ENCODE peak calls at places on chromosomes 3 and 15, in eight cellular contexts. F, V, D, T, S, K, R and E are unnamed samples.

GRCh38 chr3:11091088-11091590 is 63.2 kb upstream of the HRH1 start:
- DNase-seq in F (no peak), V (no peak), D (peak; percentile 44), T (peak; percentile 29), S (no peak), K (no peak), R (no peak), E (no peak)

GRCh38 chr15:95825198-95825597 is 505.3 kb upstream of the NR2F2 start:
- DNase-seq in F (no peak), V (no peak), D (no peak), T (no peak), S (no peak), K (no peak), R (no peak), E (no peak)

GRCh38 chr15:60212536-60212935 is 185.2 kb downstream of the ANXA2 start:
- DNase-seq in F (no peak), V (peak; percentile 15), D (peak; percentile 7), T (no peak), S (no peak), K (no peak), R (no peak), E (no peak)

GRCh38 chr15:74793135-74794028 is 11.5 kb downstream of the CSK start:
- DNase-seq in F (no peak), V (peak; percentile 40), D (peak; percentile 30), T (no peak), S (no peak), K (no peak), R (no peak), E (no peak)

GRCh38 chr3:27160146-27160545 is 209.0 kb downstream of the NEK10 start:
- DNase-seq in F (no peak), V (no peak), D (no peak), T (no peak), S (no peak), K (no peak), R (no peak), E (no peak)

GRCh38 chr15:100160953-100161352 is 180.8 kb downstream of the ADAMTS17 start:
- DNase-seq in F (no peak), V (no peak), D (no peak), T (no peak), S (no peak), K (peak; percentile 32), R (no peak), E (no peak)

GRCh38 chr15:68682906-68683490 is 104.2 kb downstream of the CORO2B start:
- DNase-seq in F (no peak), V (no peak), D (no peak), T (no peak), S (no peak), K (no peak), R (no peak), E (no peak)

GRCh38 chr3:136584728-136585127 is 167.4 kb downstream of the STAG1 start:
- DNase-seq in F (no peak), V (peak; percentile 21), D (no peak), T (peak; percentile 7), S (no peak), K (no peak), R (no peak), E (no peak)

GRCh38 chr15:79872358-79873017 is 24.3 kb downstream of the MTHFS start:
- DNase-seq in F (no peak), V (peak; percentile 95), D (peak; percentile 72), T (no peak), S (no peak), K (no peak), R (peak; percentile 6), E (no peak)